ENCODE peak calls at places on chromosome 11, in seven cellular contexts. C, A, S, Q, V, R and T are unnamed samples.

GRCh38 chr11:72860010-72860409 is 45.8 kb downstream of the ATG16L2 start:
- DNase-seq in C (no peak), V (no peak), Q (no peak), A (no peak), R (no peak), S (no peak), T (no peak)

GRCh38 chr11:132036751-132037466 is 666.5 kb downstream of the NTM start:
- DNase-seq in R (no peak), C (no peak), Q (no peak), A (no peak), S (no peak), V (peak), T (no peak)

GRCh38 chr11:12253843-12254281 is 123.5 kb upstream of the PARVA start:
- DNase-seq in A (no peak), Q (no peak), V (no peak), C (no peak), R (no peak), S (no peak), T (no peak)

GRCh38 chr11:132866783-132867545 is 665.3 kb downstream of the OPCML start:
- DNase-seq in Q (no peak), C (no peak), A (no peak), V (peak), R (no peak), S (no peak), T (no peak)

GRCh38 chr11:68016161-68016903 is 6.2 kb downstream of the ALDH3B1 start:
- DNase-seq in V (no peak), A (no peak), R (no peak), S (no peak), C (no peak), Q (no peak), T (no peak)

GRCh38 chr11:123434262-123434661 is 4.2 kb downstream of the GRAMD1B start:
- DNase-seq in A (no peak), R (peak), Q (no peak), C (no peak), V (peak), S (peak), T (peak)

GRCh38 chr11:82117339-82117738 is 616.3 kb downstream of the FAM181B start:
- DNase-seq in A (no peak), V (no peak), S (no peak), R (no peak), C (no peak), Q (no peak), T (no peak)

GRCh38 chr11:62595124-62595523 is 3.8 kb upstream of the TUT1 start:
- DNase-seq in R (no peak), C (no peak), S (no peak), V (no peak), A (no peak), Q (no peak), T (no peak)